ENCODE peak calls at places on chromosomes 16 and 17, in seven cellular contexts. One of them, this sample, is unnamed.

GRCh38 chr17:78132086-78132676 is 1.6 kb downstream of the TMC8 start:
- DNase-seq in Calu3: peak
- DNase-seq in IMR-90: no peak
- DNase-seq in cardiac muscle cell: no peak
- DNase-seq in GM12864: peak
- DNase-seq in OCI-LY7: peak
- DNase-seq in left ventricle myocardium inferior: no peak
- DNase-seq in this sample: no peak

GRCh38 chr16:2963611-2964415 is at the start of gene KREMEN2:
- DNase-seq in Calu3: peak
- DNase-seq in IMR-90: no peak
- DNase-seq in cardiac muscle cell: no peak
- DNase-seq in GM12864: no peak
- DNase-seq in OCI-LY7: no peak
- DNase-seq in left ventricle myocardium inferior: no peak
- DNase-seq in this sample: peak

GRCh38 chr16:88982286-88983084 is 5.5 kb upstream of the CBFA2T3 start:
- DNase-seq in Calu3: no peak
- DNase-seq in IMR-90: no peak
- DNase-seq in cardiac muscle cell: no peak
- DNase-seq in GM12864: no peak
- DNase-seq in OCI-LY7: no peak
- DNase-seq in left ventricle myocardium inferior: no peak
- DNase-seq in this sample: no peak

GRCh38 chr17:75679706-75680201 is 12.6 kb downstream of the SAP30BP start:
- DNase-seq in Calu3: peak
- DNase-seq in IMR-90: no peak
- DNase-seq in cardiac muscle cell: peak
- DNase-seq in GM12864: no peak
- DNase-seq in OCI-LY7: no peak
- DNase-seq in left ventricle myocardium inferior: no peak
- DNase-seq in this sample: peak

GRCh38 chr16:81553080-81553813 is 108.6 kb downstream of the CMIP start:
- DNase-seq in Calu3: no peak
- DNase-seq in IMR-90: peak
- DNase-seq in cardiac muscle cell: no peak
- DNase-seq in GM12864: no peak
- DNase-seq in OCI-LY7: no peak
- DNase-seq in left ventricle myocardium inferior: no peak
- DNase-seq in this sample: no peak

GRCh38 chr17:77160877-77161530 is 20.2 kb downstream of the SEC14L1 start:
- DNase-seq in Calu3: no peak
- DNase-seq in IMR-90: no peak
- DNase-seq in cardiac muscle cell: no peak
- DNase-seq in GM12864: no peak
- DNase-seq in OCI-LY7: no peak
- DNase-seq in left ventricle myocardium inferior: no peak
- DNase-seq in this sample: no peak

GRCh38 chr17:31562447-31562846 is 171.0 kb downstream of the RAB11FIP4 start:
- DNase-seq in Calu3: no peak
- DNase-seq in IMR-90: no peak
- DNase-seq in cardiac muscle cell: no peak
- DNase-seq in GM12864: no peak
- DNase-seq in OCI-LY7: no peak
- DNase-seq in left ventricle myocardium inferior: no peak
- DNase-seq in this sample: no peak

GRCh38 chr17:61400058-61400785 is 579 bp downstream of the TBX2 start:
- DNase-seq in Calu3: peak
- DNase-seq in IMR-90: peak
- DNase-seq in cardiac muscle cell: peak
- DNase-seq in GM12864: no peak
- DNase-seq in OCI-LY7: no peak
- DNase-seq in left ventricle myocardium inferior: no peak
- DNase-seq in this sample: peak

GRCh38 chr17:16080366-16080765 is 80.7 kb downstream of the TTC19 start:
- DNase-seq in Calu3: no peak
- DNase-seq in IMR-90: no peak
- DNase-seq in cardiac muscle cell: no peak
- DNase-seq in GM12864: no peak
- DNase-seq in OCI-LY7: no peak
- DNase-seq in left ventricle myocardium inferior: no peak
- DNase-seq in this sample: no peak

GRCh38 chr16:2149630-2150417 is 1.4 kb downstream of the RAB26 start:
- DNase-seq in Calu3: no peak
- DNase-seq in IMR-90: no peak
- DNase-seq in cardiac muscle cell: no peak
- DNase-seq in GM12864: no peak
- DNase-seq in OCI-LY7: peak
- DNase-seq in left ventricle myocardium inferior: no peak
- DNase-seq in this sample: peak

GRCh38 chr17:38449364-38449763 is 21.1 kb downstream of the ARHGAP23 start:
- DNase-seq in Calu3: peak
- DNase-seq in IMR-90: no peak
- DNase-seq in cardiac muscle cell: no peak
- DNase-seq in GM12864: no peak
- DNase-seq in OCI-LY7: no peak
- DNase-seq in left ventricle myocardium inferior: no peak
- DNase-seq in this sample: peak

GRCh38 chr17:63840591-63841349 is 1.7 kb downstream of the SMARCD2 start:
- DNase-seq in Calu3: no peak
- DNase-seq in IMR-90: peak
- DNase-seq in cardiac muscle cell: peak
- DNase-seq in GM12864: no peak
- DNase-seq in OCI-LY7: no peak
- DNase-seq in left ventricle myocardium inferior: peak
- DNase-seq in this sample: no peak

GRCh38 chr17:18161226-18162094 is 22.2 kb upstream of the ALKBH5 start:
- DNase-seq in Calu3: no peak
- DNase-seq in IMR-90: peak
- DNase-seq in cardiac muscle cell: no peak
- DNase-seq in GM12864: peak
- DNase-seq in OCI-LY7: no peak
- DNase-seq in left ventricle myocardium inferior: no peak
- DNase-seq in this sample: no peak

GRCh38 chr17:81278831-81279230 is 16.3 kb downstream of the SLC38A10 start:
- DNase-seq in Calu3: no peak
- DNase-seq in IMR-90: no peak
- DNase-seq in cardiac muscle cell: no peak
- DNase-seq in GM12864: no peak
- DNase-seq in OCI-LY7: no peak
- DNase-seq in left ventricle myocardium inferior: no peak
- DNase-seq in this sample: no peak

GRCh38 chr17:69084911-69085310 is 24.2 kb upstream of the ABCA9 start:
- DNase-seq in Calu3: peak
- DNase-seq in IMR-90: no peak
- DNase-seq in cardiac muscle cell: no peak
- DNase-seq in GM12864: no peak
- DNase-seq in OCI-LY7: peak
- DNase-seq in left ventricle myocardium inferior: no peak
- DNase-seq in this sample: no peak

GRCh38 chr16:74019608-74020007 is 277.0 kb upstream of the PSMD7 start:
- DNase-seq in Calu3: no peak
- DNase-seq in IMR-90: no peak
- DNase-seq in cardiac muscle cell: no peak
- DNase-seq in GM12864: no peak
- DNase-seq in OCI-LY7: no peak
- DNase-seq in left ventricle myocardium inferior: no peak
- DNase-seq in this sample: no peak

GRCh38 chr17:40130352-40131042 is 8.7 kb downstream of the MSL1 start:
- DNase-seq in Calu3: no peak
- DNase-seq in IMR-90: no peak
- DNase-seq in cardiac muscle cell: peak
- DNase-seq in GM12864: no peak
- DNase-seq in OCI-LY7: no peak
- DNase-seq in left ventricle myocardium inferior: no peak
- DNase-seq in this sample: no peak

GRCh38 chr17:31499771-31500554 is 108.5 kb downstream of the RAB11FIP4 start:
- DNase-seq in Calu3: peak
- DNase-seq in IMR-90: peak
- DNase-seq in cardiac muscle cell: peak
- DNase-seq in GM12864: no peak
- DNase-seq in OCI-LY7: no peak
- DNase-seq in left ventricle myocardium inferior: peak
- DNase-seq in this sample: peak

GRCh38 chr17:46772013-46772878 is 46.2 kb downstream of the WNT3 start:
- DNase-seq in Calu3: peak
- DNase-seq in IMR-90: no peak
- DNase-seq in cardiac muscle cell: no peak
- DNase-seq in GM12864: no peak
- DNase-seq in OCI-LY7: no peak
- DNase-seq in left ventricle myocardium inferior: peak
- DNase-seq in this sample: peak

GRCh38 chr17:81419333-81419885 is 24.2 kb downstream of the BAHCC1 start:
- DNase-seq in Calu3: peak
- DNase-seq in IMR-90: peak
- DNase-seq in cardiac muscle cell: peak
- DNase-seq in GM12864: no peak
- DNase-seq in OCI-LY7: no peak
- DNase-seq in left ventricle myocardium inferior: peak
- DNase-seq in this sample: peak

GRCh38 chr16:47197536-47198179 is 53.9 kb upstream of the NETO2 start:
- DNase-seq in Calu3: no peak
- DNase-seq in IMR-90: peak
- DNase-seq in cardiac muscle cell: peak
- DNase-seq in GM12864: no peak
- DNase-seq in OCI-LY7: no peak
- DNase-seq in left ventricle myocardium inferior: peak
- DNase-seq in this sample: peak

GRCh38 chr16:81587626-81588160 is 143.1 kb downstream of the CMIP start:
- DNase-seq in Calu3: no peak
- DNase-seq in IMR-90: no peak
- DNase-seq in cardiac muscle cell: no peak
- DNase-seq in GM12864: no peak
- DNase-seq in OCI-LY7: no peak
- DNase-seq in left ventricle myocardium inferior: no peak
- DNase-seq in this sample: no peak

GRCh38 chr16:12321363-12321762 is 344.8 kb downstream of the SNX29 start:
- DNase-seq in Calu3: no peak
- DNase-seq in IMR-90: no peak
- DNase-seq in cardiac muscle cell: no peak
- DNase-seq in GM12864: no peak
- DNase-seq in OCI-LY7: peak
- DNase-seq in left ventricle myocardium inferior: no peak
- DNase-seq in this sample: no peak

GRCh38 chr17:82836823-82837357 is 2.9 kb downstream of the ZNF750 start:
- DNase-seq in Calu3: no peak
- DNase-seq in IMR-90: no peak
- DNase-seq in cardiac muscle cell: no peak
- DNase-seq in GM12864: no peak
- DNase-seq in OCI-LY7: no peak
- DNase-seq in left ventricle myocardium inferior: no peak
- DNase-seq in this sample: no peak
- TF ChIP-seq CTCF in Calu3: no peak
- TF ChIP-seq CTCF in IMR-90: no peak
- TF ChIP-seq CTCF in cardiac muscle cell: no peak
- TF ChIP-seq CTCF in GM12864: no peak
- TF ChIP-seq CTCF in OCI-LY7: no peak
- TF ChIP-seq CTCF in left ventricle myocardium inferior: peak
- TF ChIP-seq CTCF in this sample: no peak

GRCh38 chr16:85557976-85558589 is 55.0 kb upstream of the GSE1 start:
- DNase-seq in Calu3: peak
- DNase-seq in IMR-90: no peak
- DNase-seq in cardiac muscle cell: no peak
- DNase-seq in GM12864: no peak
- DNase-seq in OCI-LY7: peak
- DNase-seq in left ventricle myocardium inferior: no peak
- DNase-seq in this sample: peak
- TF ChIP-seq CTCF in Calu3: no peak
- TF ChIP-seq CTCF in IMR-90: no peak
- TF ChIP-seq CTCF in cardiac muscle cell: no peak
- TF ChIP-seq CTCF in GM12864: no peak
- TF ChIP-seq CTCF in OCI-LY7: peak
- TF ChIP-seq CTCF in left ventricle myocardium inferior: no peak
- TF ChIP-seq CTCF in this sample: no peak

GRCh38 chr17:56936697-56937322 is 23.0 kb upstream of the TRIM25 start:
- DNase-seq in Calu3: no peak
- DNase-seq in IMR-90: no peak
- DNase-seq in cardiac muscle cell: no peak
- DNase-seq in GM12864: no peak
- DNase-seq in OCI-LY7: no peak
- DNase-seq in left ventricle myocardium inferior: no peak
- DNase-seq in this sample: no peak

GRCh38 chr17:56943505-56944125 is 17.2 kb downstream of the COIL start:
- DNase-seq in Calu3: no peak
- DNase-seq in IMR-90: no peak
- DNase-seq in cardiac muscle cell: peak
- DNase-seq in GM12864: no peak
- DNase-seq in OCI-LY7: no peak
- DNase-seq in left ventricle myocardium inferior: no peak
- DNase-seq in this sample: peak

GRCh38 chr17:56935461-56935860 is 21.6 kb upstream of the TRIM25 start:
- DNase-seq in Calu3: no peak
- DNase-seq in IMR-90: no peak
- DNase-seq in cardiac muscle cell: no peak
- DNase-seq in GM12864: no peak
- DNase-seq in OCI-LY7: no peak
- DNase-seq in left ventricle myocardium inferior: no peak
- DNase-seq in this sample: no peak

GRCh38 chr17:56937688-56938087 is 23.2 kb downstream of the COIL start:
- DNase-seq in Calu3: no peak
- DNase-seq in IMR-90: no peak
- DNase-seq in cardiac muscle cell: no peak
- DNase-seq in GM12864: no peak
- DNase-seq in OCI-LY7: no peak
- DNase-seq in left ventricle myocardium inferior: no peak
- DNase-seq in this sample: no peak

GRCh38 chr17:56939869-56940484 is 20.9 kb downstream of the COIL start:
- DNase-seq in Calu3: no peak
- DNase-seq in IMR-90: peak
- DNase-seq in cardiac muscle cell: peak
- DNase-seq in GM12864: peak
- DNase-seq in OCI-LY7: peak
- DNase-seq in left ventricle myocardium inferior: no peak
- DNase-seq in this sample: peak
- TF ChIP-seq CTCF in Calu3: peak
- TF ChIP-seq CTCF in IMR-90: peak
- TF ChIP-seq CTCF in cardiac muscle cell: peak
- TF ChIP-seq CTCF in GM12864: peak
- TF ChIP-seq CTCF in OCI-LY7: peak
- TF ChIP-seq CTCF in left ventricle myocardium inferior: peak
- TF ChIP-seq CTCF in this sample: peak

DNA sequence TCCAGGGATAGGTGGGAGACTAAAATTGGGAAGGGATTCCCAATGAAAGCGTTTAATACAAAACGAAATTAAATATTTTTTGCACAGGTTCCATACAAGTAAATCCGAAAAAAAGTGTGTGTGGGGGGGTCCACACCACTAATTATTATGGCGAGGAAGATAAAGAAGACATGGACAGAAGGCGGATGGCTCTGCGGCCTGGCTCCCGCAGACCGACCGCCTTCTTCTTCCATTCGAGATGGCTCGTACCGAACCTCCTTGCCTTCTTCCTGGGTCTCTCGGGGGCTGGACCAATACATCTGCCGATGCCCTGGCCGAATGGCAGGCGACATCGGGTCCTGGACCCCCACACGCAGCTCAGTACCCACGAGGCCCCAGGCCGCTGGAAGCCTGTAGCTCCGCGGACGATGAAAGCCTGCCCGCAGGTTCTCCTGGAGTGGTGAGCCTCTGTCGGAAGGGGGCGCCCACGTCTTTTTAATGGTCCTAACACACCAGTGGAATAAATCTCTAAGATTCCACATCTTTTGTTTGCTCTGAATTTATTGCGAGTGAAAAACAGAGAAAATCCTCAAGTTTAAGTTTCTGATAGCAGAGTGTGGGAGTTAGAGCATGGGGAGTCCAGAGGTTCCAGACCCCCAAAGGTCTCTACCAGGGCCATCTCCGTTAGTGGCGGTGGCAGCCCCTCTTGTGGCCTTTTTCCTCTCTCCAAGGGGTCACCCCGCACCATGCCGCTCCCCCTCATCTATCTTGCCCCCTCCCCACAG is 1.4 kb downstream of the PRAC2 start:
- DNase-seq in Calu3: peak
- DNase-seq in IMR-90: peak
- DNase-seq in cardiac muscle cell: peak
- DNase-seq in GM12864: peak
- DNase-seq in OCI-LY7: peak
- DNase-seq in left ventricle myocardium inferior: peak
- DNase-seq in this sample: peak
- TF ChIP-seq CTCF in Calu3: peak
- TF ChIP-seq CTCF in IMR-90: peak
- TF ChIP-seq CTCF in cardiac muscle cell: peak
- TF ChIP-seq CTCF in GM12864: peak
- TF ChIP-seq CTCF in OCI-LY7: peak
- TF ChIP-seq CTCF in left ventricle myocardium inferior: peak
- TF ChIP-seq CTCF in this sample: peak